ENCODE peak calls at places on chromosomes 16 and 17, in five cellular contexts. J is pulmonary artery endothelial cell; C is activated T-helper 1 cell treated with anti-CD3 and anti-CD28 coated beads, Interleukin-12 subunit alpha, Interleukin-12 subunit beta, Interleukin-2, Interleukin-4 antibody, amounts not matched to agents 30 ng/mL and 10 ng/mL and 1 ng/mL, durations not matched to agents 14 hours and 24 hours and 36 hours; Y is hepatocyte; B is HT-29. F is an unnamed sample.

GRCh38 chr17:7280519-7281073 is 922 bp upstream of the SLC2A4 start:
- DNase-seq in C (peak; percentile 69), Y (peak; percentile 91), J (peak; percentile 32), B (peak; percentile 88), F (no peak)

GRCh38 chr17:81395600-81396277 is 482 bp downstream of the BAHCC1 start:
- DNase-seq in B (peak; percentile 12), C (no peak), J (no peak), Y (no peak), F (no peak)

GRCh38 chr16:23514381-23515152 is 4.3 kb upstream of the GGA2 start:
- DNase-seq in Y (no peak), C (peak; percentile 27), B (no peak), J (no peak), F (no peak)

GRCh38 chr16:68848786-68849185 is 5.5 kb downstream of the TANGO6 start:
- DNase-seq in B (no peak), C (no peak), J (no peak), Y (no peak), F (no peak)

GRCh38 chr16:80045944-80046660 is 445.6 kb upstream of the MAF start:
- DNase-seq in Y (no peak), C (no peak), B (no peak), J (no peak), F (no peak)

GRCh38 chr17:66255112-66255511 is 25.9 kb upstream of the APOH start:
- DNase-seq in B (peak; percentile 94), J (peak; percentile 37), C (peak; percentile 26), Y (peak; percentile 76), F (peak; percentile 42)

GRCh38 chr17:63956296-63956920 is 16.3 kb downstream of the SCN4A start:
- DNase-seq in J (no peak), B (no peak), Y (no peak), C (no peak), F (no peak)

GRCh38 chr17:44865231-44865660 is 17.6 kb downstream of the HIGD1B start:
- DNase-seq in B (peak; percentile 77), C (peak; percentile 45), J (peak; percentile 27), Y (peak; percentile 88), F (peak; percentile 39)

GRCh38 chr17:33888455-33888854 is 366.6 kb upstream of the CCL2 start:
- DNase-seq in C (no peak), Y (no peak), J (no peak), B (no peak), F (no peak)

GRCh38 chr16:69927056-69927757 is 23.9 kb upstream of the CLEC18A start:
- DNase-seq in J (no peak), B (no peak), Y (peak; percentile 32), C (no peak), F (no peak)

GRCh38 chr16:50025544-50025931 is 513 bp downstream of the CNEP1R1 start:
- DNase-seq in J (no peak), Y (peak; percentile 38), B (peak; percentile 56), C (no peak), F (no peak)

GRCh38 chr17:1490643-1491405 is 1.7 kb downstream of the MYO1C start:
- DNase-seq in J (no peak), B (peak; percentile 51), Y (peak; percentile 83), C (peak; percentile 73), F (no peak)

GRCh38 chr16:74601131-74601871 is 5.6 kb downstream of the GLG1 start:
- DNase-seq in Y (no peak), C (peak; percentile 66), J (no peak), B (peak; percentile 42), F (no peak)

GRCh38 chr16:69286941-69287713 is 24.0 kb upstream of the VPS4A start:
- DNase-seq in Y (peak; percentile 79), B (peak; percentile 72), C (peak; percentile 12), J (no peak), F (peak; percentile 67)

GRCh38 chr17:64020068-64020766 is at the start of gene ICAM2:
- DNase-seq in J (no peak), C (peak; percentile 84), Y (no peak), B (no peak), F (no peak)

GRCh38 chr17:44932096-44932495 is 15.5 kb downstream of the KIF18B start:
- DNase-seq in Y (no peak), B (no peak), J (no peak), C (no peak), F (no peak)

F was measured in glomerular endothelial cell.